ENCODE peak calls at places on chromosomes 7 and 10, in ten cellular contexts. One of them, this sample, is unnamed.

GRCh38 chr7:69739906-69740545 is 141.8 kb downstream of the AUTS2 start:
- DNase-seq in spleen: no peak
- DNase-seq in transverse colon: peak; percentile 10
- DNase-seq in IMR-90: no peak
- DNase-seq in HCT116: no peak
- DNase-seq in K562: no peak
- DNase-seq in Peyer's patch: peak; percentile 46
- DNase-seq in HepG2: no peak
- DNase-seq in body of pancreas: peak; percentile 27
- DNase-seq in uterus: peak; percentile 28
- DNase-seq in this sample: no peak

GRCh38 chr10:3764626-3765375 is 20.2 kb downstream of the KLF6 start:
- DNase-seq in spleen: peak; percentile 86
- DNase-seq in transverse colon: peak; percentile 46
- DNase-seq in IMR-90: no peak
- DNase-seq in HCT116: no peak
- DNase-seq in K562: peak; percentile 57
- DNase-seq in Peyer's patch: peak; percentile 79
- DNase-seq in HepG2: no peak
- DNase-seq in body of pancreas: no peak
- DNase-seq in uterus: no peak
- DNase-seq in this sample: no peak

GRCh38 chr7:148622887-148623585 is 32.5 kb downstream of the C7orf33 start:
- DNase-seq in spleen: no peak
- DNase-seq in transverse colon: no peak
- DNase-seq in IMR-90: no peak
- DNase-seq in HCT116: no peak
- DNase-seq in K562: no peak
- DNase-seq in Peyer's patch: no peak
- DNase-seq in HepG2: no peak
- DNase-seq in body of pancreas: no peak
- DNase-seq in uterus: no peak
- DNase-seq in this sample: no peak

GRCh38 chr10:59675812-59676211 is 33.8 kb downstream of the SLC16A9 start:
- DNase-seq in spleen: no peak
- DNase-seq in transverse colon: no peak
- DNase-seq in IMR-90: no peak
- DNase-seq in HCT116: no peak
- DNase-seq in K562: peak; percentile 28
- DNase-seq in Peyer's patch: no peak
- DNase-seq in HepG2: peak; percentile 28
- DNase-seq in body of pancreas: peak; percentile 17
- DNase-seq in uterus: no peak
- DNase-seq in this sample: peak; percentile 35

GRCh38 chr10:124009616-124010015 is 83.8 kb downstream of the CHST15 start:
- DNase-seq in spleen: peak; percentile 69
- DNase-seq in transverse colon: no peak
- DNase-seq in IMR-90: no peak
- DNase-seq in HCT116: no peak
- DNase-seq in K562: no peak
- DNase-seq in Peyer's patch: no peak
- DNase-seq in HepG2: no peak
- DNase-seq in body of pancreas: no peak
- DNase-seq in uterus: no peak
- DNase-seq in this sample: no peak

GRCh38 chr7:9307131-9307530 is 873.7 kb downstream of the NXPH1 start:
- DNase-seq in spleen: no peak
- DNase-seq in transverse colon: no peak
- DNase-seq in IMR-90: no peak
- DNase-seq in HCT116: no peak
- DNase-seq in K562: no peak
- DNase-seq in Peyer's patch: no peak
- DNase-seq in HepG2: no peak
- DNase-seq in body of pancreas: no peak
- DNase-seq in uterus: no peak
- DNase-seq in this sample: no peak

GRCh38 chr10:130559213-130559944 is 423.2 kb downstream of the GLRX3 start:
- DNase-seq in spleen: no peak
- DNase-seq in transverse colon: no peak
- DNase-seq in IMR-90: no peak
- DNase-seq in HCT116: no peak
- DNase-seq in K562: no peak
- DNase-seq in Peyer's patch: no peak
- DNase-seq in HepG2: no peak
- DNase-seq in body of pancreas: no peak
- DNase-seq in uterus: no peak
- DNase-seq in this sample: no peak

GRCh38 chr7:121214652-121215051 is 114.1 kb upstream of the WNT16 start:
- DNase-seq in spleen: no peak
- DNase-seq in transverse colon: no peak
- DNase-seq in IMR-90: peak; percentile 34
- DNase-seq in HCT116: no peak
- DNase-seq in K562: no peak
- DNase-seq in Peyer's patch: no peak
- DNase-seq in HepG2: no peak
- DNase-seq in body of pancreas: no peak
- DNase-seq in uterus: no peak
- DNase-seq in this sample: no peak

GRCh38 chr10:134743-135600 is at the start of gene ZMYND11:
- DNase-seq in spleen: peak; percentile 92
- DNase-seq in transverse colon: peak; percentile 68
- DNase-seq in IMR-90: peak; percentile 42
- DNase-seq in HCT116: no peak
- DNase-seq in K562: peak; percentile 72
- DNase-seq in Peyer's patch: peak; percentile 78
- DNase-seq in HepG2: no peak
- DNase-seq in body of pancreas: peak; percentile 71
- DNase-seq in uterus: peak; percentile 63
- DNase-seq in this sample: no peak

GRCh38 chr7:140342732-140343514 is 55.4 kb downstream of the SLC37A3 start:
- DNase-seq in spleen: peak; percentile 74
- DNase-seq in transverse colon: peak; percentile 57
- DNase-seq in IMR-90: peak; percentile 63
- DNase-seq in HCT116: peak; percentile 8
- DNase-seq in K562: peak; percentile 59
- DNase-seq in Peyer's patch: peak; percentile 67
- DNase-seq in HepG2: peak; percentile 29
- DNase-seq in body of pancreas: peak; percentile 28
- DNase-seq in uterus: no peak
- DNase-seq in this sample: peak; percentile 42

GRCh38 chr7:34155225-34155908 is 250.0 kb downstream of the BMPER start:
- DNase-seq in spleen: no peak
- DNase-seq in transverse colon: no peak
- DNase-seq in IMR-90: peak; percentile 96
- DNase-seq in HCT116: no peak
- DNase-seq in K562: no peak
- DNase-seq in Peyer's patch: no peak
- DNase-seq in HepG2: no peak
- DNase-seq in body of pancreas: no peak
- DNase-seq in uterus: peak; percentile 51
- DNase-seq in this sample: peak; percentile 56

GRCh38 chr7:40828686-40829085 is 693.9 kb downstream of the SUGCT start:
- DNase-seq in spleen: no peak
- DNase-seq in transverse colon: no peak
- DNase-seq in IMR-90: no peak
- DNase-seq in HCT116: no peak
- DNase-seq in K562: no peak
- DNase-seq in Peyer's patch: no peak
- DNase-seq in HepG2: no peak
- DNase-seq in body of pancreas: no peak
- DNase-seq in uterus: no peak
- DNase-seq in this sample: no peak

DNA sequence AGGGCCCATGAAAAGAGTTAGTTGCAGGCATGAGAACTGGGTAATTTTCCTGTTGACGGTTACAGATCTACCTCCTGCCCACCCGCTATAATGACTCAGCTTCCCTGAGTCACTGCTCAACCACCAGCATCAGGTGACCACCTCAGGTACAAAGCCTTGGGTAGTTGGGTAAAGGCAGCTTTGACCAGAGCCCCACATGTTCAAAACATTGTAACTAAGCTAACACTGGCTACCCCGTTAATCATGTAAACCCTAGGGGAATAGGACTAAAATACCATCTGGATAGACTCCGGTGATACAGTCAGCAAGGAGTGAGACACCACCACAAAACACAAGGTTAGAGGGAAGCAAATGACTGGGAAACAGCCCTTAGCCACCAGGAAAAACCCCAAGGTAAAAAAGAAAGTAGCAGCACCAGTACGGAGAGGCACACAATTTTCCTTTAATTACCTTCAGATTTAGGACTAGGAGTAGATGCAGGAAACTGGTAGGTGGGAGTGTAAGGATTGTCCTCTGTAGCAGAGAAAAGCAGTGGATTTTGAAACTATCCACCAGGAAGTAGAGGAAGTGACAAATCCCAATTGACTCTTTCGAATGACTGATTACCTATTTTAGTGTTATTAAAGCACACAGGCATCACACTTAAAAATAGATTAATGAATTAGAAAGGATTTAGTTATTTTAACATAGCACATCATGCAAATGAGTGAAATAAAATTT is 103.5 kb upstream of the PDLIM1 start:
- DNase-seq in spleen: no peak
- DNase-seq in transverse colon: no peak
- DNase-seq in IMR-90: no peak
- DNase-seq in HCT116: peak; percentile 73
- DNase-seq in K562: peak; percentile 58
- DNase-seq in Peyer's patch: no peak
- DNase-seq in HepG2: peak; percentile 20
- DNase-seq in body of pancreas: no peak
- DNase-seq in uterus: no peak
- DNase-seq in this sample: peak; percentile 5
- TF ChIP-seq POLR2A in spleen: no peak
- TF ChIP-seq POLR2A in transverse colon: no peak
- TF ChIP-seq POLR2A in IMR-90: no peak
- TF ChIP-seq POLR2A in HCT116: no peak
- TF ChIP-seq POLR2A in K562: peak; percentile 28
- TF ChIP-seq POLR2A in Peyer's patch: no peak
- TF ChIP-seq POLR2A in HepG2: no peak
- TF ChIP-seq POLR2A in body of pancreas: no peak
- TF ChIP-seq POLR2A in uterus: no peak
- TF ChIP-seq POLR2A in this sample: no peak

DNA sequence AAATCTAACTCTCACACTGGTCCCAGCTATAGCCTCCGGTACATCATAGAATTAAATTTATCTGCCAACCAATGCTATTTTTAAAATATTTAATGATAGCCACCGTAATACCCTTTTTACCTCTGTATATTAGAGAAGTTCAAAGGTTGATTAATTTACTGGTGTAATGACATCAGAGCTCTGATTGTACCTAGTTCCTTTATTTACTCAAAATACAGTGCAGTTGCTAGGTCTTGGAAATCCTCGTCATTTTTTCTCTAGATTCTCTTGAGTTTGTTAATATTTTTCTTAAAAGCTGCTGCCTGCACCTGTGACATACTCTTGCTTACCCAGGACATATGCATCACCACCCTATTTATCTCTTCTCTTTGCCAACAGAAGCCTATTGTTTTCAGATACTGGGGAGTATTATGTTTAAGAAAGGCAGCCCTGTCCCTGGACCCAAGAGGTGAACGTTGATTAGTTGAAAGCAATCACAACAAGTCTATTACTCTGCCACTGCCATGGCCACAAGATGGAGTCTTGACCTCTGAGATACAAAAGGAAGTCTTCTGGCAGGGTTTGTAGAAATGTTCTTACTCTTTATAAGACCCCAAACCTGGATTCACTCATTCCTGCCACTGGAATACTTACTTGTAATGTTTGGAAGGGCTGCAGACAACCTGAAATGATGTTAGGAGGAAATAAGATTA is 25.6 kb upstream of the TMEM26 start:
- DNase-seq in spleen: no peak
- DNase-seq in transverse colon: no peak
- DNase-seq in IMR-90: no peak
- DNase-seq in HCT116: no peak
- DNase-seq in K562: no peak
- DNase-seq in Peyer's patch: no peak
- DNase-seq in HepG2: no peak
- DNase-seq in body of pancreas: no peak
- DNase-seq in uterus: no peak
- DNase-seq in this sample: no peak
- TF ChIP-seq CTCF in spleen: no peak
- TF ChIP-seq CTCF in transverse colon: no peak
- TF ChIP-seq CTCF in IMR-90: no peak
- TF ChIP-seq CTCF in HCT116: peak; percentile 12
- TF ChIP-seq CTCF in K562: peak; percentile 12
- TF ChIP-seq CTCF in Peyer's patch: no peak
- TF ChIP-seq CTCF in HepG2: no peak
- TF ChIP-seq CTCF in body of pancreas: no peak
- TF ChIP-seq CTCF in uterus: no peak
- TF ChIP-seq CTCF in this sample: no peak

DNA sequence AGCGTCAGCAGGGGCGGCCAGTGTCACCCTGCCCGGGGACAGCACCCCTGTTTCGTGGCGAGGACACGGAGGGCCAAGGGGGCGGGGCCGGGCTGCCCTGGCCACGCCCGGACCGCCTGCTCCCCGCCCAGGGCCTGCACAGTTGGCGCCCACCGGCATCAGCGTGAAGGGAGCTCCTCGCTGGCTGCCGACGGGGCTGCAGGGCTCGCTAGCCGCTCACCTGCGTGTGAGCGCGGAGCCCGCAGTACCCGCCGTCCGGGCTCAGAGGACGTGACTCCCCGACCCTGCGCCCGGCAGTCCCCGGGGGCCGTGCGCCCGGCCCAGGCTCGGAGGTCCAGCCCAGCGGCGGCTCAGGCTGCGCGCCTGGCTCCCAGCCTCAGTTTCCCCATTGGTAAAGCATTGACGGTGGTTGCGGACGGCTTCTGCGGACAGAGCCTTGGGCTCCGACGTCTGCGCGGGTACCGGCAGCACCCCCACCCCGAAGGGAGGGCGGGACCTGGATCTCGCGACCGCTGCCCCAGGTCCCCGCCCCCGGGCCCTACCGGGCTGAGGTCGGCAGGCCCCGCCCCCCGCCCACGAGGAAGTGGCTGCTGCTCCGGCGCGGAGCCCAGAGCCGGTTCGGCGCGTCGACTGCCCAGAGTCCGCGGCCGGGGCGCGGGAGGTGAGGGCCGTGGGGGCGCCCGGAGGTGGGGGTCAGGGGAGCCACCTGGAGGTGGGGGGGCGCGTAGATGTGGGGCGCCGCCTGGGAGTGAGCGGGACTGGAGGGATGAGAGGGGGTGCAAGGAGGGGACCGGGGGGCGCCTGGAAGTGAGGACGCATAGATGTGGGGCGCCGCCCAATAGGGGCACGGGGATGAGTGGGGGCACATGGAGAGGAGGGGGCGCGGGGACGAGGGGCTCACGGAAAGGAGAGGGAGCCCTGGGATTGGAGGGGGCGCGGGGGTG is at the start of gene ARPC1B:
- DNase-seq in spleen: peak; percentile 98
- DNase-seq in transverse colon: peak; percentile 88
- DNase-seq in IMR-90: peak; percentile 51
- DNase-seq in HCT116: peak; percentile 41
- DNase-seq in K562: peak; percentile 99
- DNase-seq in Peyer's patch: peak; percentile 95
- DNase-seq in HepG2: peak; percentile 57
- DNase-seq in body of pancreas: peak; percentile 84
- DNase-seq in uterus: peak; percentile 69
- DNase-seq in this sample: peak; percentile 78
- TF ChIP-seq POLR2A in spleen: no peak
- TF ChIP-seq POLR2A in transverse colon: peak; percentile 78
- TF ChIP-seq POLR2A in IMR-90: peak; percentile 54
- TF ChIP-seq POLR2A in HCT116: peak; percentile 41
- TF ChIP-seq POLR2A in K562: peak; percentile 84
- TF ChIP-seq POLR2A in Peyer's patch: peak; percentile 63
- TF ChIP-seq POLR2A in HepG2: peak; percentile 66
- TF ChIP-seq POLR2A in body of pancreas: peak; percentile 77
- TF ChIP-seq POLR2A in uterus: peak; percentile 38
- TF ChIP-seq POLR2A in this sample: peak; percentile 86

GRCh38 chr10:62616885-62617635 is 187.5 kb upstream of the ADO start:
- DNase-seq in spleen: no peak
- DNase-seq in transverse colon: no peak
- DNase-seq in IMR-90: no peak
- DNase-seq in HCT116: no peak
- DNase-seq in K562: no peak
- DNase-seq in Peyer's patch: no peak
- DNase-seq in HepG2: no peak
- DNase-seq in body of pancreas: no peak
- DNase-seq in uterus: no peak
- DNase-seq in this sample: no peak
- TF ChIP-seq CTCF in spleen: no peak
- TF ChIP-seq CTCF in transverse colon: no peak
- TF ChIP-seq CTCF in IMR-90: no peak
- TF ChIP-seq CTCF in HCT116: peak; percentile 24
- TF ChIP-seq CTCF in K562: no peak
- TF ChIP-seq CTCF in Peyer's patch: no peak
- TF ChIP-seq CTCF in HepG2: no peak
- TF ChIP-seq CTCF in body of pancreas: no peak
- TF ChIP-seq CTCF in uterus: no peak
- TF ChIP-seq CTCF in this sample: no peak